ENCODE peak calls at places on chromosomes 1 and 21, in four cellular contexts. I, O, W and H are unnamed samples. For H3K4me1, the result is how much of the 10 kb centered on the place peaks cover.

GRCh38 chr1:108590436-108590835 is 30.5 kb downstream of the EEIG2 start:
- DNase-seq in W (no peak), I (no peak), O (peak), H (no peak)

GRCh38 chr1:1181938-1182410 is 8.3 kb downstream of the TTLL10 start:
- DNase-seq in I (no peak), O (no peak), W (no peak), H (no peak)

GRCh38 chr1:247378334-247379073 is 37.5 kb upstream of the NLRP3 start:
- DNase-seq in W (no peak), I (no peak), O (no peak), H (no peak)

GRCh38 chr1:183163311-183163710 is 22.8 kb upstream of the LAMC2 start:
- DNase-seq in W (peak), O (no peak), I (no peak), H (no peak)

GRCh38 chr1:1173793-1174415 is at the start of gene TTLL10:
- DNase-seq in I (no peak), W (no peak), O (peak), H (no peak)

GRCh38 chr21:36708512-36709029 is 9.7 kb downstream of the SIM2 start:
- DNase-seq in I (peak), W (no peak), O (peak), H (no peak)

GRCh38 chr21:29114765-29115164 is 15.7 kb upstream of the MAP3K7CL start:
- DNase-seq in I (no peak), W (peak), O (no peak), H (no peak)

GRCh38 chr21:17270234-17270633 is 242.6 kb upstream of the CXADR start:
- DNase-seq in I (no peak), O (no peak), W (peak), H (peak)

GRCh38 chr1:240701412-240701811 is 89.5 kb upstream of the GREM2 start:
- DNase-seq in I (no peak), O (no peak), W (no peak), H (no peak)

DNA sequence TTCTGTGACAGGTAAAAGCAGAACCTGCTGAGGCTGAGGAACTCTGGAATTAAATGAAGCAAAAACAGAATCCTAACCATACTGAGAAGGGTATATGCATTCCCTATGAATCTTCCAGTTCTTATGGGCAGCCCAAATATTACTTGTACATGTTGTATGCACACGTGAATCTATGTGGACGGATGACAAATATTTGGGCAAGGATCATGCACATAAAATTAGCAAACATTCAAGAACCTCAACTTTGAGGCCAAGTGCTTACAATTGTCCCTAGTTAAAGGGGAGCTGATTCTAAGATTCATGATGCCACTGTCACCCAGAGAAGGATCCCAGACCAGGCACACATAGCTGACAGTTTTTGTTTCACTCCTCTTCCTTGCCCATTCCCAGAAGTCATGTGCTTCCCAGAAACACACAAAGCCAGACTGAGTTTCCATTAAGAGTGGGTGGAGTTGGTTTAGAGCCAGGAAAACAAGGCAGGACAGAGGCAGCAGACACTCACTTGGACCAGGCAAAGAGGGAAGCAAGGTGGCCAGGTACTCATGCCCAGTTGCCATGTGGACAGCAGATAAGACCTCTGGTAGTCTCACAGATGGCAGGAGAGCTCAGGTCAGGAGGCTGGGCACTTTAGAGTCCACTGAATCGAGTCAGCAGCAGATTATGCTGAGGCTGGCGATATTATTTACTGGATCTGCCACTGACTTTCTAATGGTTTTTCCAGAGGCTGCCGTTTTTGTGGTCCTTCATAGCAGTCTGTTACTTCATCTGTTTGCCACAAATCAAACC is 25.5 kb downstream of the AK2 start:
- DNase-seq in W (no peak), O (peak), I (peak), H (peak)
- H3K4me1 ChIP-seq in W (under half), O (half or more), I (half or more), H (under half)

GRCh38 chr1:80534606-80535360 is 1266.0 kb upstream of the ADGRL2 start:
- DNase-seq in O (no peak), I (no peak), W (no peak), H (no peak)
- TF ChIP-seq POLR2A in O (no peak), I (no peak), W (no peak), H (no peak)

GRCh38 chr1:46393510-46393909 is 607 bp upstream of the FAAH start:
- DNase-seq in I (no peak), W (no peak), O (no peak), H (no peak)
- H3K4me3 ChIP-seq in I (no peak), W (no peak), O (no peak), H (no peak)

GRCh38 chr1:61084560-61084991 is 2.2 kb downstream of the NFIA start:
- DNase-seq in O (no peak), W (no peak), I (no peak), H (no peak)
- H3K4me1 ChIP-seq in O (half or more), W (under half), I (under half), H (half or more)

GRCh38 chr1:2194898-2195673 is 514 bp upstream of the FAAP20 start:
- DNase-seq in W (peak), I (peak), O (peak), H (peak)
- TF ChIP-seq POLR2A in W (peak), I (no peak), O (no peak), H (no peak)

GRCh38 chr1:47226121-47226977 is 5.7 kb downstream of the TAL1 start:
- DNase-seq in W (no peak), I (no peak), O (no peak), H (no peak)
- H3K4me3 ChIP-seq in W (no peak), I (peak), O (peak), H (no peak)

GRCh38 chr1:201455098-201455497 is 13.9 kb downstream of the PHLDA3 start:
- DNase-seq in W (no peak), O (no peak), I (no peak), H (no peak)
- H3K4me1 ChIP-seq in W (under half), O (under half), I (under half), H (under half)

GRCh38 chr21:35210093-35210492 is 161.0 kb upstream of the RUNX1 start:
- DNase-seq in I (no peak), W (no peak), O (no peak), H (no peak)

GRCh38 chr21:35206141-35207125 is 157.3 kb upstream of the RUNX1 start:
- DNase-seq in O (peak), W (no peak), I (peak), H (no peak)

GRCh38 chr21:35207322-35207721 is 158.2 kb upstream of the RUNX1 start:
- DNase-seq in I (no peak), O (no peak), W (no peak), H (no peak)

GRCh38 chr21:35208810-35209517 is 159.9 kb upstream of the RUNX1 start:
- DNase-seq in I (no peak), O (peak), W (no peak), H (no peak)

DNA sequence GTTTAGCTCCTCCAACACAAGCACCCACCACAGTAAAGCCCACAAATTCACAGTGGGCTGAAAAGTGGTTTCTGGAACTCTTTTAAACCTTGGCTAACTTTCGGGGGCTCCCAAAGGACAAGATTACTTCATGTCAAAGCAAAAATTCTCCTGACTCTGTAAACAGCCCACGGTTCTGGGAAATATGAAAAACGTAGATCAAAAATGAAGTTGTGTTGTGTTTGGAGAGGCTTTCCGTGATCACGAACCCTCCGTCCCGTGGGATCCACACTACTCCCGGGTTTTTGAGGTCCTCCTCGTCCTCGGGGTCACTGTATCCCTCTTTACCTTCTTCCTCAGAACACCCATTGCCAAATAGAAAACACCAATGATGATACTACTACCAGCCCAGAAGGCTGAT is 159.0 kb upstream of the RUNX1 start:
- DNase-seq in I (no peak), O (peak), W (no peak), H (no peak)
- TF ChIP-seq POLR2A in I (no peak), O (no peak), W (no peak), H (no peak)

DNA sequence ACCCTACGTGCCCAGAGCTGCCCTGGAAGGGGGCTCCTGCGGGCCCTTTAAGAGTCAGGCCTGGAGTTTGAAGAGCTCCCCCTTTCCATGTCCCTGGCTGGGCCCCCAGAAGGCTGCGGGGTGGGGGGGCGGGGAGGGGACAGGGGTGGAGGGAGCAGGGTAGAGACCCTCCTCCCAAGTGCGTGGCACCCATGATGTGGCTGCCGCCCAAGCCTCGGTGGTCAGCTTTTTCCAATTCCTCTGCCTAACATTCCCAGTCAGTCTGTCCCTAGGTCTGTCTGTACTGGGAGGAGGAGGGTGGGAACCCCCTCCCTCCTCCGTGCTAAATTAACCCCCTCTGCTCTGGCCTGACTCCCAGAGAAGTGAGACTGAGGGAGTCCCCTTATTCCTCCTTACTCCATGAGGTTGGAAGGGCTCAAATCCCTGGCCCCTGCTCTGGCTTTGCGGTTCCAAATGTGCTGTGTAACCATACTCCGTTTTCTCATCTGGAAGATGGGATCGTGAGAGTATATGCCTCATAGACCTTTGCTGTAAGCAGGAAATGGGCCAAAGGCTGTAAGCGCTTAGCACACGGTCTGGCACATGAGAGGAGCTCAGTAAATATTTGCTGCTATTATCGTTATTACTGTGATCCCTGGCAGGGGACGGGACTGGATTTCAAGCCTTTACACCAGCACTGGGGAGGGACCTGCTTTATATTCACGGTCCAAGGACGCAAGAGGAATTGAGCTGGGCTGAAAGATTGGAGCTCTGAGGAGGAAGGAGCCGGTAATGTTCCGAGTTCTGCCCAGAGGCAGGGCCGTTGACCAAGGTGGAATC is 653 bp upstream of the COL16A1 start:
- DNase-seq in W (no peak), O (no peak), I (peak), H (no peak)
- H3K4me3 ChIP-seq in W (no peak), O (peak), I (peak), H (no peak)

GRCh38 chr21:41139275-41139674 is 28.7 kb upstream of the BACE2 start:
- DNase-seq in O (no peak), W (no peak), I (no peak), H (no peak)
- H3K4me1 ChIP-seq in O (under half), W (under half), I (under half), H (under half)